ENCODE peak calls at places on chromosomes 11 and 22, in six cellular contexts. C, U, R, E, H and B are unnamed samples.

GRCh38 chr11:19576903-19577302 is 135.7 kb upstream of the NAV2 start:
- DNase-seq in C (no peak), U (no peak), R (no peak), E (no peak), H (no peak), B (no peak)

GRCh38 chr11:95358516-95359322 is 127.7 kb upstream of the SESN3 start:
- DNase-seq in C (no peak), U (no peak), R (no peak), E (no peak), H (peak; percentile 57), B (no peak)

GRCh38 chr11:122307480-122308085 is 191.6 kb upstream of the BLID start:
- DNase-seq in C (no peak), U (no peak), R (no peak), E (no peak), H (no peak), B (no peak)

GRCh38 chr11:2207773-2208621 is 36.4 kb upstream of the TH start:
- DNase-seq in C (no peak), U (no peak), R (no peak), E (peak; percentile 19), H (no peak), B (no peak)

GRCh38 chr11:113090716-113091577 is 129.7 kb downstream of the NCAM1 start:
- DNase-seq in C (no peak), U (no peak), R (no peak), E (no peak), H (peak; percentile 18), B (no peak)

GRCh38 chr11:72752088-72752914 is at the start of gene ARAP1:
- DNase-seq in C (peak; percentile 35), U (peak; percentile 38), R (peak; percentile 66), E (peak; percentile 69), H (peak; percentile 69), B (no peak)

GRCh38 chr11:13073119-13073981 is 64.2 kb downstream of the RASSF10 start:
- DNase-seq in C (no peak), U (no peak), R (no peak), E (no peak), H (peak; percentile 98), B (no peak)

GRCh38 chr11:78715639-78716311 is 141.1 kb upstream of the NARS2 start:
- DNase-seq in C (peak; percentile 39), U (peak; percentile 83), R (no peak), E (peak; percentile 31), H (peak; percentile 95), B (peak; percentile 60)

GRCh38 chr11:85540635-85541034 is 86.5 kb downstream of the DLG2 start:
- DNase-seq in C (no peak), U (no peak), R (no peak), E (no peak), H (no peak), B (no peak)

GRCh38 chr22:48071828-48072227 is 1309.4 kb downstream of the TBC1D22A start:
- DNase-seq in C (no peak), U (peak; percentile 14), R (no peak), E (no peak), H (no peak), B (peak; percentile 62)

GRCh38 chr11:114157476-114158050 is 98.1 kb downstream of the ZBTB16 start:
- DNase-seq in C (no peak), U (no peak), R (no peak), E (no peak), H (no peak), B (no peak)

GRCh38 chr11:36360833-36361232 is 64.7 kb downstream of the PRR5L start:
- DNase-seq in C (no peak), U (no peak), R (no peak), E (no peak), H (no peak), B (no peak)

GRCh38 chr11:128222245-128222959 is 365.0 kb downstream of the ETS1 start:
- DNase-seq in C (no peak), U (no peak), R (no peak), E (no peak), H (no peak), B (no peak)

GRCh38 chr22:44396021-44396726 is 83.4 kb upstream of the SHISAL1 start:
- DNase-seq in C (no peak), U (no peak), R (no peak), E (peak; percentile 10), H (no peak), B (no peak)

GRCh38 chr11:13030857-13031256 is 21.7 kb downstream of the RASSF10 start:
- DNase-seq in C (no peak), U (peak; percentile 28), R (no peak), E (peak; percentile 95), H (peak; percentile 38), B (no peak)

GRCh38 chr11:46122955-46123354 is 1.7 kb upstream of the PHF21A start:
- DNase-seq in C (no peak), U (no peak), R (no peak), E (no peak), H (peak; percentile 28), B (no peak)

GRCh38 chr11:110092577-110093406 is at the start of gene ZC3H12C:
- DNase-seq in C (peak; percentile 68), U (peak; percentile 93), R (no peak), E (peak; percentile 87), H (peak; percentile 94), B (peak; percentile 89)

GRCh38 chr11:1933416-1934325 is 13.5 kb upstream of the MRPL23 start:
- DNase-seq in C (no peak), U (no peak), R (no peak), E (no peak), H (no peak), B (no peak)

GRCh38 chr11:68053117-68053516 is 14.3 kb downstream of the TCIRG1 start:
- DNase-seq in C (no peak), U (no peak), R (no peak), E (no peak), H (no peak), B (no peak)

GRCh38 chr11:129377739-129378138 is 2.1 kb downstream of the BARX2 start:
- DNase-seq in C (no peak), U (no peak), R (no peak), E (no peak), H (peak; percentile 61), B (no peak)

GRCh38 chr22:38831166-38831945 is 12.5 kb downstream of the NPTXR start:
- DNase-seq in C (no peak), U (no peak), R (no peak), E (no peak), H (peak; percentile 74), B (no peak)

GRCh38 chr22:24894998-24895397 is 51.5 kb downstream of the LHFPL7 start:
- DNase-seq in C (no peak), U (peak; percentile 23), R (no peak), E (peak; percentile 88), H (peak; percentile 75), B (no peak)

GRCh38 chr11:11946180-11946579 is 62.2 kb downstream of the DKK3 start:
- DNase-seq in C (peak; percentile 50), U (no peak), R (no peak), E (no peak), H (no peak), B (no peak)

GRCh38 chr22:49369726-49370717 is 457.7 kb downstream of the BRD1 start:
- DNase-seq in C (no peak), U (no peak), R (no peak), E (peak; percentile 15), H (no peak), B (no peak)

GRCh38 chr11:118503216-118503615 is 24.1 kb upstream of the TTC36 start:
- DNase-seq in C (no peak), U (no peak), R (no peak), E (no peak), H (no peak), B (no peak)

GRCh38 chr22:42078469-42079318 is 806 bp upstream of the SMDT1 start:
- DNase-seq in C (no peak), U (no peak), R (no peak), E (no peak), H (no peak), B (no peak)